ENCODE peak calls at places on chromosomes 1 and 21, in ten cellular contexts. I, A, K, Q, S, O, E, P, C and Y are unnamed samples.

GRCh38 chr1:43619996-43620920 is 29.7 kb upstream of the KDM4A start:
- DNase-seq in P (no peak), I (no peak), K (no peak), E (no peak), A (no peak), O (no peak), Q (no peak), S (peak), C (no peak), Y (no peak)

GRCh38 chr1:219062161-219062560 is 111.5 kb upstream of the LYPLAL1 start:
- DNase-seq in S (no peak), E (no peak), P (no peak), O (no peak), I (no peak), Q (no peak), K (no peak), C (peak), A (no peak), Y (no peak)

GRCh38 chr1:50271968-50272578 is 151.2 kb downstream of the DMRTA2 start:
- DNase-seq in E (no peak), Q (peak), S (no peak), O (no peak), A (peak), P (no peak), I (no peak), K (no peak), C (peak), Y (no peak)

GRCh38 chr1:47963568-47963973 is 33.6 kb downstream of the TRABD2B start:
- DNase-seq in I (no peak), K (no peak), Q (no peak), O (no peak), A (no peak), S (no peak), E (no peak), C (no peak), P (no peak), Y (no peak)

GRCh38 chr1:184464757-184465156 is 77.9 kb downstream of the C1orf21 start:
- DNase-seq in K (no peak), A (no peak), E (no peak), S (no peak), P (no peak), O (no peak), I (no peak), C (no peak), Q (no peak), Y (no peak)

GRCh38 chr1:5913078-5913845 is 79.0 kb downstream of the NPHP4 start:
- DNase-seq in C (peak), E (peak), K (no peak), O (no peak), I (no peak), Q (peak), A (peak), S (peak), P (no peak), Y (no peak)

GRCh38 chr1:53442297-53442696 is 16.9 kb upstream of the DMRTB1 start:
- DNase-seq in K (no peak), C (peak), S (no peak), A (no peak), I (no peak), E (peak), Q (peak), P (no peak), O (no peak), Y (no peak)

GRCh38 chr1:64186138-64186897 is 17.1 kb upstream of the UBE2U start:
- DNase-seq in P (no peak), E (no peak), O (no peak), C (peak), I (no peak), K (no peak), S (no peak), Q (no peak), A (no peak), Y (no peak)

GRCh38 chr21:16330340-16331319 is 600.8 kb downstream of the USP25 start:
- DNase-seq in E (peak), Q (peak), P (no peak), S (no peak), O (no peak), K (no peak), C (peak), I (peak), A (peak), Y (peak)

GRCh38 chr1:234564035-234565029 is 45.6 kb downstream of the IRF2BP2 start:
- DNase-seq in C (peak), A (no peak), E (peak), S (no peak), O (no peak), I (no peak), K (no peak), Q (peak), P (no peak), Y (peak)

GRCh38 chr1:97379387-97380075 is 541.3 kb downstream of the DPYD start:
- DNase-seq in A (no peak), P (no peak), E (peak), O (no peak), I (no peak), S (no peak), K (no peak), C (peak), Q (no peak), Y (no peak)

GRCh38 chr1:54069792-54070548 is 16.6 kb downstream of the TCEANC2 start:
- DNase-seq in K (no peak), A (peak), Q (peak), C (peak), S (no peak), E (peak), O (no peak), I (no peak), P (no peak), Y (peak)

GRCh38 chr1:160125761-160126160 is 10.2 kb downstream of the ATP1A2 start:
- DNase-seq in E (peak), I (no peak), P (no peak), A (no peak), O (no peak), C (no peak), Q (peak), K (no peak), S (no peak), Y (no peak)

GRCh38 chr21:45129231-45129923 is 55.0 kb downstream of the ADARB1 start:
- DNase-seq in Q (peak), I (no peak), S (peak), C (peak), O (peak), K (no peak), P (peak), E (peak), A (peak), Y (peak)

GRCh38 chr1:180534199-180534598 is 24.6 kb upstream of the OVAAL start:
- DNase-seq in K (no peak), A (no peak), Q (no peak), E (no peak), I (no peak), S (no peak), C (no peak), P (no peak), O (no peak), Y (no peak)

GRCh38 chr1:244322791-244323521 is 128.8 kb downstream of the ADSS2 start:
- DNase-seq in K (no peak), A (no peak), Q (peak), C (peak), I (peak), O (no peak), E (peak), S (no peak), P (no peak), Y (peak)

GRCh38 chr1:65255088-65256050 is 54.0 kb upstream of the DNAJC6 start:
- DNase-seq in A (peak), O (no peak), P (no peak), I (no peak), C (peak), S (no peak), Q (peak), E (no peak), K (no peak), Y (peak)

GRCh38 chr1:24459551-24460266 is 42.9 kb upstream of the RCAN3 start:
- DNase-seq in C (no peak), Q (no peak), I (no peak), P (no peak), E (no peak), A (no peak), S (no peak), K (no peak), O (no peak), Y (no peak)

GRCh38 chr1:236524892-236525179 is 1.1 kb downstream of the LGALS8 start:
- DNase-seq in C (no peak), P (no peak), O (no peak), K (no peak), Q (no peak), E (no peak), I (no peak), S (no peak), A (no peak), Y (no peak)

GRCh38 chr1:37038079-37038702 is 3.9 kb upstream of the GRIK3 start:
- DNase-seq in O (no peak), Q (peak), A (peak), S (no peak), E (no peak), C (peak), P (no peak), K (no peak), I (no peak), Y (peak)

GRCh38 chr1:9593492-9594465 is 5.1 kb downstream of the TMEM201 start:
- DNase-seq in I (peak), E (peak), A (peak), O (peak), C (peak), P (peak), S (peak), Q (peak), K (no peak), Y (peak)

GRCh38 chr1:50603274-50604271 is 180.3 kb upstream of the DMRTA2 start:
- DNase-seq in P (no peak), S (no peak), O (no peak), A (no peak), Q (peak), I (no peak), K (no peak), C (peak), E (peak), Y (peak)

GRCh38 chr1:203189951-203190352 is 3.4 kb upstream of the CHI3L1 start:
- DNase-seq in I (no peak), C (no peak), S (no peak), K (no peak), P (peak), O (no peak), E (peak), A (no peak), Q (no peak), Y (no peak)

GRCh38 chr1:31591425-31592093 is 15.2 kb downstream of the TINAGL1 start:
- DNase-seq in O (no peak), E (no peak), S (no peak), A (peak), C (peak), P (no peak), Q (peak), I (peak), K (no peak), Y (no peak)

GRCh38 chr1:5297878-5298239 is 643.5 kb downstream of the AJAP1 start:
- DNase-seq in O (no peak), Q (no peak), I (no peak), S (no peak), A (no peak), K (no peak), E (no peak), C (no peak), P (no peak), Y (no peak)

GRCh38 chr1:93613895-93614294 is 67.7 kb downstream of the BCAR3 start:
- DNase-seq in C (no peak), K (no peak), P (peak), Q (no peak), S (no peak), I (no peak), E (peak), A (no peak), O (peak), Y (no peak)

GRCh38 chr1:196535727-196536126 is 72.5 kb downstream of the KCNT2 start:
- DNase-seq in I (no peak), Q (peak), S (no peak), O (no peak), E (peak), A (no peak), C (peak), K (no peak), P (no peak), Y (peak)

GRCh38 chr1:206979379-206980043 is 9.3 kb upstream of the FCAMR start:
- DNase-seq in O (no peak), E (peak), P (no peak), C (peak), S (no peak), I (peak), Q (peak), A (no peak), K (no peak), Y (no peak)

GRCh38 chr1:177779325-177779965 is 190.4 kb downstream of the SEC16B start:
- DNase-seq in C (no peak), P (no peak), E (no peak), I (no peak), S (no peak), Q (no peak), O (no peak), K (no peak), A (no peak), Y (no peak)

GRCh38 chr1:179142889-179143299 is 61.0 kb downstream of the TOR3A start:
- DNase-seq in O (no peak), E (peak), I (peak), A (no peak), C (peak), P (no peak), K (no peak), Q (peak), S (no peak), Y (peak)

GRCh38 chr1:93681095-93681548 is 515 bp downstream of the BCAR3 start:
- DNase-seq in S (no peak), P (no peak), O (no peak), K (no peak), C (peak), I (no peak), Q (no peak), A (peak), E (peak), Y (no peak)

GRCh38 chr1:201648066-201648910 is 109.4 kb downstream of the NAV1 start:
- DNase-seq in A (peak), S (peak), P (peak), K (no peak), C (peak), E (peak), Q (peak), I (peak), O (peak), Y (peak)

GRCh38 chr21:37017951-37018679 is 11.6 kb downstream of the RIPPLY3 start:
- DNase-seq in S (no peak), I (no peak), E (no peak), Q (no peak), K (no peak), C (no peak), O (no peak), P (no peak), A (no peak), Y (no peak)

GRCh38 chr1:17579951-17580939 is 40.7 kb downstream of the ARHGEF10L start:
- DNase-seq in K (no peak), O (no peak), E (no peak), P (no peak), A (no peak), I (no peak), C (no peak), Q (no peak), S (no peak), Y (no peak)

GRCh38 chr1:108016451-108016920 is 51.5 kb upstream of the VAV3 start:
- DNase-seq in E (no peak), O (no peak), K (no peak), A (no peak), Q (peak), I (no peak), C (peak), P (no peak), S (no peak), Y (peak)

GRCh38 chr1:156394082-156394481 is 25.1 kb downstream of the RHBG start:
- DNase-seq in C (no peak), E (no peak), I (no peak), K (no peak), Q (no peak), P (no peak), S (no peak), A (no peak), O (no peak), Y (no peak)

GRCh38 chr1:107787299-107787698 is 177.7 kb downstream of the VAV3 start:
- DNase-seq in S (no peak), Q (no peak), E (no peak), K (no peak), I (no peak), A (no peak), O (no peak), C (peak), P (no peak), Y (no peak)